ENCODE peak calls at places on chromosomes 7 and 10, in four cellular contexts. Q, M, I and Y are unnamed samples.

GRCh38 chr7:99004216-99004615 is 125.9 kb downstream of the TRRAP start:
- DNase-seq in Q (no peak), I (no peak), M (no peak), Y (no peak)

GRCh38 chr10:30686706-30687105 is 57.2 kb upstream of the LYZL2 start:
- DNase-seq in I (no peak), Q (no peak), M (no peak), Y (no peak)

GRCh38 chr10:72069751-72070501 is 18.4 kb downstream of the SPOCK2 start:
- DNase-seq in Q (no peak), I (no peak), M (no peak), Y (no peak)

GRCh38 chr10:101405006-101405405 is 51.0 kb downstream of the BTRC start:
- DNase-seq in Q (no peak), M (no peak), I (no peak), Y (no peak)

GRCh38 chr7:151680810-151681209 is 161.1 kb upstream of the RHEB start:
- DNase-seq in M (no peak), I (no peak), Q (no peak), Y (no peak)

GRCh38 chr7:120997902-120998301 is 9.4 kb downstream of the CPED1 start:
- DNase-seq in Q (no peak), M (no peak), I (no peak), Y (no peak)

GRCh38 chr10:24209421-24209770 is 458 bp downstream of the KIAA1217 start:
- DNase-seq in Q (no peak), M (no peak), I (peak; percentile 51), Y (no peak)

GRCh38 chr10:5544216-5544805 is 19.6 kb downstream of the CALML3 start:
- DNase-seq in M (no peak), I (no peak), Q (no peak), Y (no peak)

GRCh38 chr10:73819513-73820093 is 8.2 kb upstream of the NDST2 start:
- DNase-seq in M (no peak), Q (no peak), I (no peak), Y (no peak)